ENCODE peak calls at places on chromosomes 5 and 9, in seven cellular contexts. X is fibroblast of lung, M is transverse colon, G is Panc1, N is ovary, K is tibial nerve, F is adrenal gland. Y is an unnamed sample.

GRCh38 chr5:21709766-21710165 is 1143.4 kb downstream of the CDH12 start:
- DNase-seq in M (no peak), G (no peak), X (no peak), F (no peak), N (no peak), K (no peak), Y (no peak)

GRCh38 chr9:92384373-92384772 is 20.0 kb downstream of the OGN start:
- DNase-seq in N (no peak), F (no peak), G (no peak), M (no peak), X (peak), K (no peak), Y (no peak)

GRCh38 chr9:109139851-109140250 is 20.1 kb upstream of the TMEM245 start:
- DNase-seq in G (no peak), X (no peak), N (no peak), K (no peak), F (no peak), M (no peak), Y (no peak)

GRCh38 chr5:97000391-97000790 is 64.5 kb downstream of the LNPEP start:
- DNase-seq in M (no peak), G (no peak), F (no peak), X (peak), K (no peak), N (no peak), Y (no peak)

GRCh38 chr9:90801507-90802289 is at the start of gene SYK:
- DNase-seq in X (no peak), K (no peak), N (no peak), F (peak), M (peak), G (no peak), Y (peak)

GRCh38 chr9:811101-811531 is 30.4 kb upstream of the DMRT1 start:
- DNase-seq in K (no peak), N (no peak), F (no peak), M (peak), G (no peak), X (peak), Y (peak)

GRCh38 chr9:98429613-98430012 is 174.2 kb upstream of the TBC1D2 start:
- DNase-seq in K (no peak), G (no peak), X (peak), M (no peak), N (no peak), F (peak), Y (no peak)

GRCh38 chr9:38432922-38433510 is 8.8 kb upstream of the IGFBPL1 start:
- DNase-seq in M (no peak), K (no peak), F (no peak), N (no peak), X (peak), G (no peak), Y (peak)

GRCh38 chr5:24170026-24170425 is 474.8 kb downstream of the CDH10 start:
- DNase-seq in K (no peak), G (no peak), X (no peak), N (no peak), F (no peak), M (no peak), Y (no peak)

GRCh38 chr5:154642499-154643245 is 112.5 kb upstream of the LARP1 start:
- DNase-seq in K (no peak), F (no peak), N (no peak), X (no peak), M (no peak), G (no peak), Y (peak)

GRCh38 chr5:13212843-13213242 is 731.6 kb downstream of the DNAH5 start:
- DNase-seq in G (no peak), N (no peak), F (no peak), X (peak), M (no peak), K (no peak), Y (no peak)

GRCh38 chr5:142644640-142645361 is 41.1 kb downstream of the FGF1 start:
- DNase-seq in K (no peak), N (no peak), G (peak), F (peak), X (peak), M (peak), Y (no peak)

GRCh38 chr5:137220523-137220927 is 278.6 kb downstream of the SPOCK1 start:
- DNase-seq in M (no peak), N (no peak), G (peak), F (peak), X (peak), K (no peak), Y (peak)

GRCh38 chr9:3777137-3777536 is 251.3 kb upstream of the RFX3 start:
- DNase-seq in G (no peak), X (no peak), K (no peak), F (no peak), M (no peak), N (no peak), Y (no peak)

GRCh38 chr5:100790951-100791350 is 112.1 kb downstream of the ST8SIA4 start:
- DNase-seq in F (no peak), K (no peak), N (no peak), X (no peak), M (no peak), G (no peak), Y (no peak)
- H3K27ac ChIP-seq in F (no peak), K (no peak), N (no peak), X (no peak), M (no peak), G (no peak), Y (no peak)

GRCh38 chr9:96565684-96566360 is 53.8 kb downstream of the CDC14B start:
- DNase-seq in N (no peak), F (no peak), K (no peak), M (peak), G (no peak), X (peak), Y (no peak)

GRCh38 chr9:96564217-96564616 is 55.4 kb downstream of the CDC14B start:
- DNase-seq in F (no peak), G (no peak), X (no peak), M (no peak), N (no peak), K (no peak), Y (no peak)

GRCh38 chr9:96566401-96567202 is 53.0 kb downstream of the CDC14B start:
- DNase-seq in M (peak), G (no peak), F (peak), K (peak), X (peak), N (peak), Y (peak)

DNA sequence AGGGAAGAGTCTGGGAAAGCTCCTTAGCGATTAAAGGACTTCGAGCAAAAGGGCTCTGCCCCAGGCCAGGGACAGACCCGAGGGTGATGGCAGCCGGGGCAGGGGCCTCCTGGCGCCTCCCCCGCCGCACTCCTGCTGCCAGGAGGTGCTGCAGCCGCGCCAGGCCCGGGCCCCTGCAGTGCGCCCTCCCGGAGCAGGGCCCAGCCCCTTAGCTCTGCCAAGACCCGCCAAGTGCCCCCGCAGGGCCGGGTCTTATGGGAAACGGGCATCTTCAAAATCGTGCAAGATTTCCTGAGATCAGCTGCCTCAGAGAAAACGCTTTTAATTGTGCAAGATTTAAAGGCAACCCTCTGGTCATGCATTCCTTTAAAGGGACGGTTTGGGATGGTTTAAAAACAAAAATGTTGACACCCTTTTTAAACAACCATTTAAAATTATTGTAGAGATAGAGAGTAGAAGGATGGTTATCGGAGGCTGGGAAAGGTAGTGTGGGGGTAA is 52.4 kb downstream of the CDC14B start:
- DNase-seq in K (no peak), F (no peak), G (no peak), N (no peak), X (peak), M (no peak), Y (no peak)
- TF ChIP-seq CTCF in K (peak), F (no peak), G (no peak), N (no peak), X (no peak), M (no peak), Y (no peak)

GRCh38 chr5:11062379-11062778 is 301.3 kb upstream of the DAP start:
- DNase-seq in K (no peak), F (no peak), M (no peak), X (peak), G (no peak), N (no peak), Y (peak)
- H3K4me3 ChIP-seq in K (no peak), F (no peak), M (no peak), X (no peak), G (no peak), N (no peak), Y (no peak)

GRCh38 chr5:151250346-151251000 is 2.5 kb upstream of the GM2A start:
- DNase-seq in X (no peak), K (no peak), G (no peak), F (no peak), N (no peak), M (no peak), Y (no peak)
- H3K27ac ChIP-seq in X (no peak), K (no peak), G (peak), F (no peak), N (no peak), M (no peak), Y (peak)

GRCh38 chr5:119255571-119256356 is 100.1 kb upstream of the TNFAIP8 start:
- DNase-seq in N (no peak), X (no peak), M (peak), F (no peak), G (no peak), K (no peak), Y (no peak)
- TF ChIP-seq CTCF in N (no peak), X (peak), M (peak), F (no peak), G (no peak), K (no peak), Y (no peak)

GRCh38 chr9:111900934-111901612 is 4.5 kb downstream of the UGCG start:
- DNase-seq in K (no peak), N (no peak), G (no peak), M (no peak), X (peak), F (no peak), Y (no peak)
- H3K4me3 ChIP-seq in K (no peak), N (no peak), G (peak), M (no peak), X (peak), F (no peak), Y (no peak)

DNA sequence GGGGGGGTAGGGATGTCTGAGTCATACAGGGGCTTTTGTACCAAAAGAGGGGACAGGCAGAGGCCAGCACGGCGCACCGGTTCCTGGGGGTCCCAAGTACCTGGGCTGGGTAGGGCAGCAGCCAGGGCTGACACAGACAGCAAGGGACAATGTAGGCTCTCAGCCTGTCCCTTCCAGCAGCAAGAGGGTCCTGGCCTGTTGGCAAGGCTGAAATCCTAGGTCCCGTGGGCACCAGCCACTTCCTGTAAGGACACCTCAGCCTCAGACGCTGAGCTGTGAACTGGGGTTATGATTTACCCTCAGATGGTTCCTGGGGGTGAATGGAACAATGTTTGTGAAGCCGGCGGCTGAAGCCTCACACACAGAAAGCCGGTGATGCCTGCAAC is 41.3 kb downstream of the NACC2 start:
- DNase-seq in K (no peak), G (no peak), M (no peak), N (no peak), X (no peak), F (no peak), Y (no peak)
- H3K27ac ChIP-seq in K (peak), G (peak), M (peak), N (no peak), X (no peak), F (no peak), Y (peak)

GRCh38 chr5:180291234-180291940 is 496 bp downstream of the MAPK9 start:
- DNase-seq in G (no peak), X (no peak), K (no peak), N (no peak), F (peak), M (peak), Y (peak)
- TF ChIP-seq CTCF in G (peak), X (peak), K (no peak), N (no peak), F (no peak), M (no peak), Y (no peak)

DNA sequence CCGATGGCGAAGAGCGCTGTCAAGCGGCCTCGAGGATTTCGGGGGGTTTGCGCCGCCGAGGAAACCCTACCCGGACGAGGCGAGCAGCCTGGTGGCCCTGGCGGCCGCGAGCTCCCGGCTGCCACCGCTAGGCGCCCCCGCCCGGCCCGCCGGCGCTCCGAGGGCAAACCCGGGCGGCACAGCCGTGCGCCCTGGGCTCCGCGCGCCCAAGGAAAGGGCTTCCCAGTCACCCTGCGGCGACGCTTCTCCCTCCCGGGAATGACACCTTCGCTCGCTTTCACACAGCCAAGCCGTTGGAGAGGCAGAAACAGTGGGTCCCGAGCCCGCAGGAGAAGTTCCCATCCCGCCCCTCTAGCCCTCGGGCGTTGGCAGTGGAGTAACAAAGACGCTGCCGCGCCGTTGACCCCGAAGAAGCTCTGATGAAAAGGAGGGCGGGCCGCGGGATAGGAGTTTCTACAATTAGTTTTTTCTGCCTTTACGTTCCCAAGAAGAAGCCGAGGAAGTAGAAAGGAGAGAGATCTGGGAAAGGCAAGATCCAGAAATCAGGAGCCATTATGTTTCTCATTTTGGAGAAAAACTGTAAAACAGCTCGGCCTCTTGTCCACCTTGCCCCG is 126.1 kb downstream of the TMEM174 start:
- DNase-seq in N (no peak), G (no peak), K (no peak), M (no peak), F (no peak), X (no peak), Y (no peak)
- H3K4me3 ChIP-seq in N (no peak), G (peak), K (peak), M (no peak), F (no peak), X (peak), Y (no peak)